ENCODE peak calls at places on chromosomes 4 and X, in ten cellular contexts. K is right lobe of liver, O is transverse colon, B is stomach, D is prostate gland, X is IMR-90, T is HCT116, E is tibial nerve, M is adrenal gland, Z is thyroid gland. L is an unnamed sample. For H3K36me3 and H3K4me1, the result is how much of the 10 kb centered on the place peaks cover.

GRCh38 chr4:10106421-10107039 is 10.1 kb downstream of the WDR1 start:
- DNase-seq in O (peak), M (peak), E (peak), B (peak), T (peak), K (no peak), Z (peak), X (peak), D (peak), L (peak)

GRCh38 chrX:41478397-41478911 is 31.3 kb downstream of the NYX start:
- DNase-seq in O (no peak), K (no peak), E (no peak), Z (peak), T (no peak), D (no peak), X (no peak), M (no peak), B (no peak), L (no peak)

GRCh38 chr4:72006576-72006975 is 25.2 kb upstream of the NPFFR2 start:
- DNase-seq in Z (no peak), T (no peak), M (no peak), X (peak), O (no peak), B (no peak), D (no peak), K (no peak), E (no peak), L (no peak)

GRCh38 chrX:133232331-133232730 is 14.2 kb upstream of the TFDP3 start:
- DNase-seq in T (no peak), M (no peak), B (no peak), D (no peak), X (no peak), Z (no peak), O (no peak), E (no peak), K (no peak), L (no peak)

GRCh38 chrX:136622568-136622967 is 25.4 kb upstream of the CD40LG start:
- DNase-seq in B (no peak), M (no peak), X (no peak), O (no peak), K (no peak), Z (no peak), T (no peak), D (no peak), E (no peak), L (no peak)

GRCh38 chr4:15982833-15983528 is 20.0 kb upstream of the FGFBP2 start:
- DNase-seq in Z (peak), B (no peak), X (peak), T (no peak), K (no peak), M (no peak), O (no peak), E (no peak), D (no peak), L (no peak)

GRCh38 chr4:3673176-3673575 is 93.0 kb upstream of the ADRA2C start:
- DNase-seq in T (no peak), B (no peak), K (no peak), M (no peak), O (no peak), E (no peak), D (no peak), Z (no peak), X (no peak), L (no peak)

GRCh38 chr4:156961241-156962068 is 10.1 kb downstream of the PDGFC start:
- DNase-seq in T (no peak), X (no peak), K (no peak), D (no peak), M (no peak), O (no peak), E (no peak), B (no peak), Z (no peak), L (no peak)

GRCh38 chr4:186932196-186932595 is 208.5 kb upstream of the FAT1 start:
- DNase-seq in X (no peak), K (no peak), E (no peak), O (no peak), Z (no peak), M (no peak), D (no peak), B (no peak), T (peak), L (no peak)

GRCh38 chrX:136028383-136028984 is 43.2 kb downstream of the SLC9A6 start:
- DNase-seq in O (no peak), M (no peak), K (no peak), X (peak), T (peak), B (no peak), Z (no peak), D (peak), E (no peak), L (no peak)

GRCh38 chr4:48109413-48110263 is 24.4 kb downstream of the TXK start:
- DNase-seq in D (peak), K (no peak), M (no peak), Z (no peak), X (peak), E (no peak), B (no peak), O (no peak), T (peak), L (no peak)

GRCh38 chrX:41108007-41108683 is 22.9 kb downstream of the USP9X start:
- DNase-seq in K (no peak), Z (no peak), T (no peak), X (no peak), O (no peak), E (no peak), M (no peak), D (no peak), B (no peak), L (no peak)

GRCh38 chr4:54499308-54500074 is 158.3 kb upstream of the KIT start:
- DNase-seq in D (no peak), Z (no peak), B (no peak), O (no peak), K (no peak), T (no peak), E (no peak), X (peak), M (no peak), L (no peak)

GRCh38 chr4:141713185-141713584 is 76.8 kb downstream of the IL15 start:
- DNase-seq in O (no peak), Z (no peak), T (no peak), X (peak), M (no peak), B (no peak), K (no peak), D (no peak), E (no peak), L (no peak)

GRCh38 chrX:50838820-50839600 is 25.0 kb upstream of the SHROOM4 start:
- DNase-seq in X (no peak), B (no peak), D (no peak), E (no peak), K (no peak), O (no peak), Z (no peak), T (no peak), M (no peak), L (no peak)

GRCh38 chr4:173360587-173361221 is 10.1 kb upstream of the SAP30 start:
- DNase-seq in K (no peak), T (no peak), E (no peak), O (no peak), D (no peak), Z (no peak), X (peak), B (no peak), M (no peak), L (no peak)

GRCh38 chr4:122010610-122011009 is 58.8 kb upstream of the TRPC3 start:
- DNase-seq in M (no peak), E (no peak), B (no peak), Z (no peak), X (peak), O (no peak), K (no peak), D (no peak), T (no peak), L (no peak)

GRCh38 chrX:129525162-129525561 is 1.9 kb upstream of the SMARCA1 start:
- DNase-seq in D (no peak), B (no peak), X (no peak), K (peak), O (no peak), Z (no peak), M (no peak), E (no peak), T (no peak), L (peak)

GRCh38 chrX:118350221-118350620 is 4.3 kb downstream of the WDR44 start:
- DNase-seq in T (no peak), O (no peak), D (no peak), K (no peak), Z (no peak), E (no peak), M (no peak), B (no peak), X (peak), L (no peak)

GRCh38 chr4:170395773-170396172 is 306.0 kb upstream of the AADAT start:
- DNase-seq in M (no peak), E (no peak), Z (no peak), X (no peak), K (no peak), B (no peak), T (no peak), D (no peak), O (no peak), L (no peak)

GRCh38 chr4:3705236-3705987 is 60.8 kb upstream of the ADRA2C start:
- DNase-seq in B (no peak), Z (no peak), K (no peak), X (no peak), M (no peak), E (peak), T (no peak), D (no peak), O (no peak), L (no peak)

GRCh38 chr4:159401791-159402380 is 299.0 kb downstream of the RAPGEF2 start:
- DNase-seq in T (no peak), O (no peak), M (no peak), E (no peak), Z (no peak), K (no peak), D (no peak), B (no peak), X (peak), L (no peak)

GRCh38 chr4:95013236-95013635 is 255.5 kb downstream of the BMPR1B start:
- DNase-seq in B (no peak), D (no peak), E (no peak), X (no peak), K (no peak), T (no peak), M (no peak), O (no peak), Z (no peak), L (no peak)

GRCh38 chrX:153471663-153472280 is 1.4 kb upstream of the HAUS7 start:
- DNase-seq in B (no peak), D (no peak), E (no peak), X (peak), T (no peak), Z (no peak), O (no peak), K (no peak), M (no peak), L (no peak)

GRCh38 chrX:69161786-69162349 is 3.4 kb downstream of the PJA1 start:
- DNase-seq in O (no peak), X (no peak), M (no peak), Z (no peak), D (no peak), B (no peak), T (no peak), K (no peak), E (no peak), L (no peak)

GRCh38 chrX:69163936-69164741 is 1.1 kb downstream of the PJA1 start:
- DNase-seq in O (peak), K (no peak), Z (peak), T (no peak), D (peak), B (peak), E (no peak), M (no peak), X (no peak), L (peak)

GRCh38 chrX:69162466-69162865 is 2.8 kb downstream of the PJA1 start:
- DNase-seq in D (no peak), M (no peak), B (no peak), O (no peak), X (no peak), K (no peak), Z (no peak), T (no peak), E (no peak), L (no peak)

GRCh38 chrX:69161371-69161770 is 3.9 kb downstream of the PJA1 start:
- DNase-seq in M (no peak), E (no peak), O (no peak), Z (no peak), B (no peak), X (no peak), K (no peak), T (no peak), D (no peak), L (no peak)

DNA sequence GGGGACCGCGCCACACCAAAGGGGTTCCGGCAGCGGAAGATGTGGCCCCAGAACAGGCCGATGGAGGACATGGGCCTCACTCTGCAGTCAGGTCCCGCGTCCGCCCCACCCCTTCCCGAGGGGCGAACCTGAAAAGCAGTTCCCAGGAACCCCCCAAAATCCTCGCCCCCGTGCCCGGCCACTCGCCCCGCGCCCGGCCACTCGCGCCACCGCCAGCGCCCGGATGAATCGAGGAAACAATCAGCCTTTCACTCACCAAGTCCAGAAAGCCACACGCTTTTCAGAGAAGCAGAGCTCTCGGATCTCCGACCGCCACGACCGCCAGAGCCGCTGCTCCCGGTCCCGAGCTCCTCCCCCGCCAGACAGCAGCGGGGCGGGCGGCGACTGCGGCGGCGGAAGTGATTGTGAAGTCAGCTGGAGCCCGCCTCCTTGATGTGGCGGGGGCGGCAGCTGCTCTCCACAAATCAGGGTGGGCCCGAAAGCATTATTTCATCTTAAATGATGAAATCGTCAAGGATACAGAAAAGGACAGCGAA is at the start of gene PJA1:
- DNase-seq in E (peak), D (peak), O (peak), Z (peak), X (peak), K (peak), M (peak), T (no peak), B (peak), L (peak)
- TF ChIP-seq POLR2A in E (peak), D (peak), O (peak), Z (no peak), X (peak), K (peak), M (peak), T (no peak), B (no peak), L (peak)

GRCh38 chr4:963276-964225 is 9.8 kb downstream of the DGKQ start:
- DNase-seq in O (peak), E (no peak), Z (no peak), X (no peak), M (no peak), T (no peak), K (no peak), D (no peak), B (no peak), L (no peak)
- H3K36me3 ChIP-seq in O (under half), E (under half), Z (under half), X (half or more), M (under half), T (under half), K (under half), D (under half), B (half or more), L (under half)

GRCh38 chr4:42488554-42488953 is 91.3 kb downstream of the SHISA3 start:
- DNase-seq in O (no peak), Z (no peak), K (no peak), E (no peak), T (no peak), D (no peak), B (no peak), X (no peak), M (no peak), L (no peak)

GRCh38 chr4:42484630-42485029 is 87.3 kb downstream of the SHISA3 start:
- DNase-seq in X (no peak), O (no peak), Z (no peak), E (no peak), B (no peak), K (no peak), T (no peak), D (no peak), M (no peak), L (no peak)

GRCh38 chr4:42488114-42488513 is 90.8 kb downstream of the SHISA3 start:
- DNase-seq in K (no peak), E (no peak), Z (no peak), M (no peak), T (no peak), B (no peak), X (no peak), O (no peak), D (no peak), L (no peak)

GRCh38 chr4:42489095-42489494 is 91.8 kb downstream of the SHISA3 start:
- DNase-seq in T (no peak), K (no peak), Z (no peak), X (no peak), B (no peak), M (no peak), D (no peak), O (no peak), E (no peak), L (no peak)

GRCh38 chr4:42487230-42487629 is 89.9 kb downstream of the SHISA3 start:
- DNase-seq in B (no peak), T (no peak), M (no peak), E (no peak), Z (no peak), O (no peak), X (no peak), D (no peak), K (no peak), L (no peak)
- H3K4me1 ChIP-seq in B (under half), T (under half), M (under half), E (under half), Z (under half), O (under half), X (under half), D (under half), K (under half), L (under half)

GRCh38 chrX:47804315-47804714 is 32.4 kb upstream of the ZNF81 start:
- DNase-seq in M (no peak), T (no peak), D (no peak), B (no peak), K (no peak), X (no peak), O (no peak), Z (no peak), E (no peak), L (no peak)
- TF ChIP-seq POLR2A in M (no peak), T (no peak), D (no peak), B (no peak), K (no peak), X (no peak), O (no peak), Z (no peak), E (no peak), L (no peak)

GRCh38 chr4:105276361-105276760 is 129.7 kb downstream of the TET2 start:
- DNase-seq in Z (no peak), D (no peak), K (no peak), X (no peak), O (no peak), E (no peak), B (no peak), M (no peak), T (no peak), L (no peak)

GRCh38 chr4:105273230-105273629 is 126.6 kb downstream of the TET2 start:
- DNase-seq in M (no peak), O (no peak), B (no peak), T (no peak), D (no peak), Z (no peak), E (no peak), X (no peak), K (no peak), L (no peak)

GRCh38 chr4:105274090-105274489 is 127.4 kb downstream of the TET2 start:
- DNase-seq in M (no peak), X (no peak), B (no peak), O (no peak), E (no peak), D (no peak), T (no peak), Z (no peak), K (no peak), L (no peak)

GRCh38 chr4:105272002-105272401 is 125.3 kb downstream of the TET2 start:
- DNase-seq in K (no peak), T (no peak), X (no peak), B (no peak), Z (no peak), M (no peak), D (no peak), O (no peak), E (no peak), L (no peak)

GRCh38 chr4:105274504-105274903 is 127.8 kb downstream of the TET2 start:
- DNase-seq in T (no peak), Z (no peak), O (no peak), B (no peak), X (no peak), K (no peak), E (no peak), D (no peak), M (no peak), L (no peak)
- H3K36me3 ChIP-seq in T (under half), Z (under half), O (under half), B (half or more), X (under half), K (under half), E (under half), D (under half), M (under half), L (under half)

GRCh38 chr4:86944964-86945781 is 10.4 kb downstream of the AFF1 start:
- DNase-seq in K (no peak), B (no peak), D (no peak), O (no peak), X (no peak), M (no peak), Z (no peak), E (no peak), T (no peak), L (no peak)

GRCh38 chr4:86950835-86951525 is 16.2 kb downstream of the AFF1 start:
- DNase-seq in Z (no peak), D (no peak), E (no peak), T (no peak), M (no peak), O (no peak), B (no peak), X (no peak), K (no peak), L (no peak)

GRCh38 chr4:86947494-86948120 is 12.8 kb downstream of the AFF1 start:
- DNase-seq in E (no peak), K (no peak), T (no peak), B (no peak), M (no peak), Z (no peak), D (no peak), O (no peak), X (no peak), L (no peak)

GRCh38 chr4:86948276-86948675 is 13.5 kb downstream of the AFF1 start:
- DNase-seq in T (no peak), M (no peak), E (no peak), B (no peak), D (no peak), O (no peak), K (no peak), X (no peak), Z (no peak), L (no peak)

DNA sequence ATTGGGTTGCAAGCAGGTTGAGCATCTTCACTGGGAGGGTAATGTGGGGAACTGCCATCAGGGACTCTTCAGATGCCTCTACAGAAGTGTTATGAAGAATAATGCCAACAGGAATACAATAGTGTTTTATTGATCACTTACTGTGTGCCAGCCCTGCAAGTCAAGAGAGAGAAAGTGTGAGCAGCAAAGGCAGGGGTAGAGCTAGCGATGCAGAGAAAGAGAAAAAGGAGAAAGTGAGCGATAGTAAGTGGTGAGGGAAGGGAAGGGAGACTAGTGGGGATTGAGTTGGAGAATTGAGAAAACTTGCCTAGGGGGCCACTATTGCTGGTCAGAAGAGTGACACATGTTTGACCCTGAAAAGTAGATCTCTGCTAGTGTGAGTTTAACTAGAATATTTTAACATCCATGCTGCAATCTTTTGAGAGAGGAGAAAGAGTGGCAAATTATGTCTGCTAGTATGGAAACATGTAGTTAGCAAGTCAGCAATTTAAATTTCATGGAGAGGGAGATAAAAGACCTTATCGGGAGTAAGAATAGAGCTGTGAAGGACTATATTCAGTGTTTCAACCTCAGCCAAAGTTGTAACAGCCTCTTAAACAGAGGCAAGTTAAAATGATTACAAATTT is 12.2 kb downstream of the AFF1 start:
- DNase-seq in K (no peak), B (no peak), Z (no peak), O (no peak), X (no peak), E (no peak), D (no peak), T (no peak), M (no peak), L (no peak)
- H3K4me1 ChIP-seq in K (under half), B (under half), Z (under half), O (under half), X (under half), E (under half), D (under half), T (under half), M (under half), L (under half)

GRCh38 chr4:81314196-81314896 is 99.3 kb upstream of the PRKG2 start:
- DNase-seq in K (peak), B (peak), T (no peak), M (peak), E (no peak), O (peak), X (peak), Z (peak), D (no peak), L (peak)
- TF ChIP-seq POLR2A in K (no peak), B (no peak), T (no peak), M (no peak), E (no peak), O (peak), X (no peak), Z (no peak), D (no peak), L (no peak)

DNA sequence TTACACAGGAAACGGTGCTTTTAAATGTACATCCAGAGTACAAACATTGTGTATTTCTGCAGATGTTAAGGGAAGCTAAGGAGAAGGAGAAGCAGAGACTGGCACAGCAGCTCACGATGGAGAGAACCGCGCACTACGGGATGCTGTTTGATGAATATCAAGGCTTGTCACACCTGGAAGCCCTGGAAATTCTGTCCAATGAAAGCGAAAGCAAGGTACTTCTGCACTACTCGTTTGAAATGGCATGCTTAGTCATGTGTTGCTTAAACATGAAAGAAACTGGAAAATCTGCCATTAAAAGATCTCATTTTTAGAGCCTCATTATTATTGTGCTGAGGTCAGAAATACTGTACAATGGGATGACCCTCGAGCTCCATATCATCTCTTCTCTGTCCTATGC is 47.3 kb downstream of the FAM114A1 start:
- DNase-seq in D (no peak), K (no peak), O (no peak), E (no peak), T (no peak), Z (peak), X (no peak), M (no peak), B (no peak), L (no peak)
- H3K36me3 ChIP-seq in D (under half), K (under half), O (under half), E (under half), T (under half), Z (half or more), X (half or more), M (half or more), B (half or more), L (under half)

L was measured in body of pancreas.